ENCODE peak calls at places on chromosomes 16 and 17, in nine cellular contexts. Y is T-helper 22 cell; E is effector memory CD4-positive, alpha-beta T cell; R is fibroblast of mammary gland; G is nucleus accumbens; A is T-helper 2 cell; I is cerebellar cortex; N is mesendoderm; T is tibial nerve. F is an unnamed sample.

GRCh38 chr16:9650284-9650683 is 531.9 kb downstream of the GRIN2A start:
- DNase-seq in Y (no peak), E (no peak), R (no peak), G (no peak), A (no peak), I (no peak), N (peak), T (no peak), F (no peak)

GRCh38 chr17:82754297-82755208 is 2.7 kb downstream of the TBCD start:
- DNase-seq in Y (no peak), E (no peak), R (peak), G (peak), A (no peak), I (peak), N (peak), T (no peak), F (no peak)

GRCh38 chr17:17304521-17304985 is 1.4 kb downstream of the NT5M start:
- DNase-seq in Y (no peak), E (no peak), R (no peak), G (no peak), A (peak), I (no peak), N (no peak), T (no peak), F (no peak)

GRCh38 chr17:68507581-68507980 is 4.6 kb upstream of the PRKAR1A start:
- DNase-seq in Y (no peak), E (no peak), R (peak), G (no peak), A (no peak), I (no peak), N (no peak), T (no peak), F (no peak)

GRCh38 chr17:39096435-39097158 is 54.8 kb downstream of the PLXDC1 start:
- DNase-seq in Y (peak), E (peak), R (no peak), G (no peak), A (peak), I (no peak), N (no peak), T (no peak), F (no peak)

GRCh38 chr16:88758944-88759244 is 26.1 kb downstream of the PIEZO1 start:
- DNase-seq in Y (no peak), E (no peak), R (no peak), G (no peak), A (no peak), I (no peak), N (no peak), T (no peak), F (no peak)

GRCh38 chr17:57565119-57565635 is 179.9 kb downstream of the CCDC182 start:
- DNase-seq in Y (no peak), E (no peak), R (no peak), G (no peak), A (no peak), I (peak), N (no peak), T (no peak), F (no peak)

GRCh38 chr17:8300629-8301242 is 5.5 kb upstream of the SLC25A35 start:
- DNase-seq in Y (peak), E (peak), R (peak), G (peak), A (peak), I (peak), N (peak), T (peak), F (peak)

GRCh38 chr17:49450735-49451134 is 36.1 kb upstream of the PHB1 start:
- DNase-seq in Y (no peak), E (no peak), R (no peak), G (no peak), A (no peak), I (no peak), N (no peak), T (no peak), F (no peak)

GRCh38 chr16:2518823-2519710 is 1.1 kb upstream of the AMDHD2 start:
- DNase-seq in Y (no peak), E (no peak), R (no peak), G (no peak), A (no peak), I (no peak), N (no peak), T (no peak), F (no peak)

GRCh38 chr17:64230551-64231408 is 32.3 kb downstream of the TEX2 start:
- DNase-seq in Y (no peak), E (no peak), R (peak), G (no peak), A (no peak), I (no peak), N (no peak), T (peak), F (no peak)

GRCh38 chr17:27282054-27282501 is 11.8 kb upstream of the WSB1 start:
- DNase-seq in Y (no peak), E (no peak), R (peak), G (no peak), A (no peak), I (no peak), N (no peak), T (peak), F (no peak)

GRCh38 chr17:67139784-67140665 is 95.7 kb downstream of the CACNG1 start:
- DNase-seq in Y (no peak), E (no peak), R (peak), G (no peak), A (no peak), I (peak), N (peak), T (no peak), F (no peak)

GRCh38 chr16:88722784-88723506 is 16.6 kb downstream of the CTU2 start:
- DNase-seq in Y (no peak), E (no peak), R (no peak), G (no peak), A (no peak), I (no peak), N (no peak), T (no peak), F (no peak)

GRCh38 chr17:61926831-61927210 is 961 bp downstream of the INTS2 start:
- DNase-seq in Y (no peak), E (no peak), R (peak), G (no peak), A (no peak), I (no peak), N (no peak), T (no peak), F (no peak)

GRCh38 chr17:8707232-8707590 is 37.4 kb downstream of the CCDC42 start:
- DNase-seq in Y (no peak), E (no peak), R (no peak), G (no peak), A (no peak), I (no peak), N (no peak), T (no peak), F (no peak)

GRCh38 chr17:37648555-37648954 is 5.3 kb upstream of the DDX52 start:
- DNase-seq in Y (no peak), E (no peak), R (peak), G (no peak), A (no peak), I (no peak), N (no peak), T (no peak), F (no peak)

GRCh38 chr17:5115673-5116651 is at the start of gene USP6:
- DNase-seq in Y (no peak), E (no peak), R (no peak), G (no peak), A (no peak), I (no peak), N (no peak), T (no peak), F (no peak)

GRCh38 chr16:31351937-31352315 is 3.0 kb upstream of the ITGAX start:
- DNase-seq in Y (no peak), E (no peak), R (peak), G (no peak), A (no peak), I (no peak), N (no peak), T (no peak), F (no peak)

GRCh38 chr17:67442787-67443624 is 65.9 kb downstream of the PITPNC1 start:
- DNase-seq in Y (no peak), E (no peak), R (peak), G (no peak), A (no peak), I (no peak), N (no peak), T (no peak), F (no peak)

GRCh38 chr16:89557230-89557935 is 3.1 kb upstream of the RPL13 start:
- DNase-seq in Y (peak), E (peak), R (peak), G (peak), A (peak), I (peak), N (peak), T (peak), F (peak)

GRCh38 chr17:4887581-4887980 is 11.8 kb upstream of the C17orf107 start:
- DNase-seq in Y (no peak), E (no peak), R (no peak), G (no peak), A (no peak), I (no peak), N (no peak), T (no peak), F (no peak)

GRCh38 chr16:31199430-31200041 is 3.0 kb downstream of the PYCARD start:
- DNase-seq in Y (no peak), E (no peak), R (no peak), G (no peak), A (no peak), I (peak), N (no peak), T (no peak), F (no peak)

GRCh38 chr16:1317479-1318267 is 8.2 kb downstream of the UBE2I start:
- DNase-seq in Y (no peak), E (no peak), R (no peak), G (no peak), A (no peak), I (no peak), N (no peak), T (no peak), F (no peak)

GRCh38 chr17:67183531-67183930 is 61.5 kb downstream of the HELZ start:
- DNase-seq in Y (no peak), E (no peak), R (no peak), G (no peak), A (no peak), I (no peak), N (no peak), T (no peak), F (no peak)

GRCh38 chr16:85424260-85425060 is 188.7 kb upstream of the GSE1 start:
- DNase-seq in Y (no peak), E (no peak), R (no peak), G (no peak), A (no peak), I (peak), N (no peak), T (no peak), F (no peak)

GRCh38 chr17:79890706-79891105 is 51.5 kb upstream of the CBX4 start:
- DNase-seq in Y (no peak), E (no peak), R (no peak), G (no peak), A (no peak), I (no peak), N (no peak), T (no peak), F (no peak)

GRCh38 chr17:725746-726145 is 6.7 kb upstream of the TLCD3A start:
- DNase-seq in Y (no peak), E (no peak), R (no peak), G (no peak), A (no peak), I (no peak), N (peak), T (no peak), F (no peak)

GRCh38 chr16:28211758-28212531 is at the start of gene XPO6:
- DNase-seq in Y (peak), E (peak), R (peak), G (peak), A (peak), I (peak), N (peak), T (peak), F (peak)

GRCh38 chr17:48637323-48638260 is 11.4 kb upstream of the HOXB9 start:
- DNase-seq in Y (no peak), E (no peak), R (peak), G (no peak), A (no peak), I (no peak), N (no peak), T (no peak), F (no peak)

GRCh38 chr17:12545877-12546513 is 119.7 kb upstream of the MYOCD start:
- DNase-seq in Y (no peak), E (no peak), R (peak), G (peak), A (no peak), I (peak), N (peak), T (peak), F (no peak)

GRCh38 chr17:48187867-48188608 is 80.5 kb downstream of the SNX11 start:
- DNase-seq in Y (no peak), E (no peak), R (no peak), G (no peak), A (no peak), I (no peak), N (no peak), T (no peak), F (no peak)

GRCh38 chr17:79038545-79039135 is 14.7 kb downstream of the C1QTNF1 start:
- DNase-seq in Y (no peak), E (no peak), R (peak), G (no peak), A (no peak), I (no peak), N (no peak), T (peak), F (no peak)

GRCh38 chr17:43171761-43172487 is 910 bp downstream of the NBR1 start:
- DNase-seq in Y (no peak), E (no peak), R (peak), G (no peak), A (no peak), I (peak), N (peak), T (peak), F (no peak)

GRCh38 chr16:68367034-68367433 is 56.2 kb downstream of the PRMT7 start:
- DNase-seq in Y (no peak), E (no peak), R (peak), G (peak), A (no peak), I (peak), N (peak), T (peak), F (peak)

GRCh38 chr16:1183235-1183907 is 30.5 kb downstream of the CACNA1H start:
- DNase-seq in Y (no peak), E (no peak), R (peak), G (peak), A (no peak), I (no peak), N (peak), T (no peak), F (no peak)